ENCODE peak calls at places on chromosomes 3 and 15, in five cellular contexts. R is lower leg skin, T is HCT116, A is H54, G is tibial nerve. B is an unnamed sample.

GRCh38 chr3:129502641-129503386 is 25.6 kb upstream of the RHO start:
- DNase-seq in R (no peak), T (no peak), A (no peak), G (no peak), B (peak)

GRCh38 chr3:18211116-18211515 is 214.0 kb downstream of the SATB1 start:
- DNase-seq in R (no peak), T (no peak), A (no peak), G (no peak), B (no peak)

GRCh38 chr15:60928210-60928609 is 300.9 kb downstream of the RORA start:
- DNase-seq in R (no peak), T (no peak), A (no peak), G (no peak), B (no peak)

GRCh38 chr3:155316450-155316849 is 23.0 kb upstream of the STRIT1 start:
- DNase-seq in R (no peak), T (no peak), A (no peak), G (no peak), B (no peak)

GRCh38 chr15:80736571-80736970 is 41.5 kb downstream of the ABHD17C start:
- DNase-seq in R (no peak), T (no peak), A (no peak), G (no peak), B (no peak)

GRCh38 chr3:154931484-154931883 is 148.6 kb upstream of the MME start:
- DNase-seq in R (no peak), T (no peak), A (no peak), G (peak), B (no peak)

GRCh38 chr3:133676336-133677118 is 14.8 kb upstream of the TOPBP1 start:
- DNase-seq in R (no peak), T (no peak), A (no peak), G (no peak), B (no peak)

GRCh38 chr15:40240619-40241304 is 1.9 kb downstream of the PAK6 start:
- DNase-seq in R (peak), T (no peak), A (no peak), G (no peak), B (no peak)

GRCh38 chr15:36912311-36912712 is 188.0 kb downstream of the MEIS2 start:
- DNase-seq in R (no peak), T (no peak), A (no peak), G (no peak), B (no peak)

GRCh38 chr15:90141646-90142045 is 39.4 kb upstream of the IDH2 start:
- DNase-seq in R (no peak), T (no peak), A (peak), G (no peak), B (no peak)

GRCh38 chr3:66393486-66394260 is 107.1 kb downstream of the LRIG1 start:
- DNase-seq in R (peak), T (no peak), A (no peak), G (no peak), B (no peak)

GRCh38 chr3:65883614-65884013 is 155.1 kb downstream of the MAGI1 start:
- DNase-seq in R (no peak), T (no peak), A (no peak), G (no peak), B (no peak)

GRCh38 chr3:13012228-13012691 is 61.0 kb downstream of the IQSEC1 start:
- DNase-seq in R (peak), T (no peak), A (peak), G (peak), B (peak)

GRCh38 chr3:24595801-24596200 is 101.2 kb upstream of the THRB start:
- DNase-seq in R (no peak), T (no peak), A (no peak), G (no peak), B (no peak)

GRCh38 chr15:67544475-67544874 is 2.0 kb downstream of the MAP2K5 start:
- DNase-seq in R (no peak), T (no peak), A (no peak), G (no peak), B (no peak)

GRCh38 chr3:23161308-23161707 is 41.8 kb upstream of the UBE2E2 start:
- DNase-seq in R (no peak), T (no peak), A (no peak), G (no peak), B (no peak)

GRCh38 chr3:155847993-155848392 is 6.2 kb downstream of the SLC33A1 start:
- DNase-seq in R (no peak), T (no peak), A (no peak), G (no peak), B (no peak)

GRCh38 chr3:4741404-4742307 is 237.6 kb upstream of the BHLHE40 start:
- DNase-seq in R (peak), T (peak), A (peak), G (peak), B (no peak)

GRCh38 chr15:25182736-25183445 is 228.1 kb downstream of the SNRPN start:
- DNase-seq in R (peak), T (no peak), A (no peak), G (no peak), B (peak)

GRCh38 chr3:161991901-161992300 is 495.3 kb downstream of the OTOL1 start:
- DNase-seq in R (no peak), T (no peak), A (no peak), G (no peak), B (no peak)

GRCh38 chr3:52367891-52368880 is 52.1 kb downstream of the DNAH1 start:
- DNase-seq in R (no peak), T (no peak), A (no peak), G (no peak), B (no peak)

GRCh38 chr3:103083848-103084631 is 649.2 kb downstream of the ZPLD1 start:
- DNase-seq in R (no peak), T (no peak), A (no peak), G (no peak), B (no peak)

DNA sequence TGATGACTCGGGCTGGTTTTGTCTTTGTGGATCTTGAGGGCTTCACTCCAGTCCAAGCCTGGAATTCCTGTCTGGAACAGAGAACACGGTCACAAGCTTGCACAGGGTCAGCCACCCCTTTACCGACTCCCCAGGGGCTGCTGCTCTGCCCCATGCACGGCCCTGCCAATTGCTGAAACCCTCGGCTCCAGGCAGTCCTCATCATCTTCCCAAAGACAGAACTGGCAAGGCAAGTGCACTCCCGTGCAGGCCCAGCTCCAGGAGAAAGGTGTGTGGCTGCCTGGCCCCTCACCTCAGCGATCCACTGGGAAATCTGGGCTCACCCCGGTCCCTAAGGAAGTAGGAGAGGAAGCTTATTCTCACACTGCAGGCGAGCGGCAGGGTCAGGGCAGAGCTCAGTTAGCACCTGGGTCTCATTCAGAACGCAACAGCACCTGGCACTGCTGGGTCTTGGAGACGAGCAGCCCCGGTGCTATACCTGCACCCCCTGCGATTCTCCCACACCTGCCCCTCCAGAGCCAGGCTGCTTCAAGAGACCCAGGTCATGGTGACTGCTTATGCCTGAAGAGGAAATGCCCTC is 7.2 kb downstream of the MAP6D1 start:
- DNase-seq in R (peak), T (no peak), A (no peak), G (no peak), B (no peak)
- TF ChIP-seq POLR2A in R (no peak), T (no peak), A (no peak), G (no peak), B (no peak)

GRCh38 chr15:59133921-59134427 is 29.0 kb downstream of the CCNB2 start:
- DNase-seq in R (no peak), T (no peak), A (no peak), G (no peak), B (no peak)
- TF ChIP-seq POLR2A in R (no peak), T (no peak), A (no peak), G (no peak), B (no peak)

GRCh38 chr15:77483426-77483825 is 62.7 kb downstream of the HMG20A start:
- DNase-seq in R (no peak), T (no peak), A (no peak), G (no peak), B (no peak)

GRCh38 chr15:77486542-77487478 is 66.1 kb downstream of the HMG20A start:
- DNase-seq in R (no peak), T (no peak), A (no peak), G (no peak), B (peak)

GRCh38 chr15:77489647-77490046 is 69.0 kb downstream of the HMG20A start:
- DNase-seq in R (no peak), T (no peak), A (no peak), G (no peak), B (no peak)

GRCh38 chr15:77484994-77485393 is 64.3 kb downstream of the HMG20A start:
- DNase-seq in R (no peak), T (no peak), A (no peak), G (no peak), B (no peak)

DNA sequence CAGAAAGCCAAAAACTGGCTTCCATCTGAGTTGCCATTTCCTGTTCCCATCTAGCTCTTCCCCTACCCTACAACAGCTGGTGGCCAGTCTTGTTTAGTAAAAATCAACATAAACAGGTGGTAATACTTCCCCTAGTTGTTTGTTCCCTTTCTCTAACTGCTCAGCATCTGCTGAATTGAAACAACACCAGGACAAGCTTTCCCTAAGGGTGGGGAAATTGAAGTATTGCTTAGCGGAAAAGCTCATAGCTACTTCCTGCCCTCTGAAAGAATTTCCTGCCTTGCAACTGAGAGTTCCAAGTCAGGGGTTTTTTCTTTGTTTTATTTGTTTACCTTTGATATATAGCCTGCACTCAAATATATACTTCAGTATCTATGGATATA is 66.8 kb downstream of the HMG20A start:
- DNase-seq in R (no peak), T (no peak), A (no peak), G (no peak), B (no peak)
- TF ChIP-seq POLR2A in R (no peak), T (no peak), A (no peak), G (no peak), B (no peak)

DNA sequence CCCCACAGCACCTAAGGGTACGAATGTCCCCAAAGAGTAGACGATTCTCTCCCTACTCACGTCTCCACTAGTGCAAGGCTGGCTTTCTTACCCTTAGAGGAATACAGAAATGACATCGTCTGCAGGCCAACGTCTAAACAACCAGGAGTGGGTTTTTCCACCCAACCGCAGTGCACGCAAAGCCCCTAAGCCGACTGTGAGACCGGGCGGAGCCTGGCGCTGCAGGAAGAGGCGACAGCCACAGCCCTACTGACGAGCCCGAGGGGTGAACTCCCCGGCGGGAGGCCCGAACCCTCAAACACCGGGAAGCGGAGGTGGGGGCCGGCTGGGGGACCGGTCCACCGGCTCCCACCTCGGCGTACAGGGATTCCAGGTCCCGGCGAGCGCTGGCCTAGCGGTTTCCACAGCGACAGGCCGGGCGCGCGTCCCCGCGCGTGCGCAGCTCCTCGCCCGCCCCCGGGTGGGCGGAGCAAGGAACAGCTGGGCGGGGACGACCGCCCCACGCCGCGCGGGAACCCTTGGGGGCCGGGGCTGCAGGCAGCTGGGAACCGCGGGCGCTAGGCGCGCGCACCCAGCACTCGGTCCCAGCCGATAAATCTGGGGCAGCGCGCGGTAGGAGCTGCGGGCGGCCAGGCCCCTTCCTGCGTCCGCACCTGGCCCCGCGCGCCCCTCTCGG is at the start of the genes CEP19 and PIGX:
- DNase-seq in R (peak), T (peak), A (peak), G (peak), B (peak)
- TF ChIP-seq POLR2A in R (no peak), T (peak), A (peak), G (peak), B (peak)

GRCh38 chr15:101488300-101489164 is 975 bp downstream of the PCSK6 start:
- DNase-seq in R (peak), T (no peak), A (no peak), G (no peak), B (no peak)
- TF ChIP-seq POLR2A in R (no peak), T (no peak), A (no peak), G (no peak), B (no peak)